ENCODE peak calls at places on chromosomes 5 and 9, in four cellular contexts. One of them, this sample, is unnamed.

GRCh38 chr5:65774346-65774745 is 52.3 kb downstream of the NLN start:
- DNase-seq in HEK293T: no peak
- DNase-seq in K562: no peak
- DNase-seq in WTC11: no peak
- DNase-seq in this sample: no peak

GRCh38 chr5:136518814-136519213 is 153.5 kb upstream of the TRPC7 start:
- DNase-seq in HEK293T: no peak
- DNase-seq in WTC11: no peak
- DNase-seq in K562: no peak
- DNase-seq in this sample: no peak

GRCh38 chr5:172144291-172144815 is 43.7 kb downstream of the STK10 start:
- DNase-seq in K562: peak
- DNase-seq in WTC11: no peak
- DNase-seq in HEK293T: no peak
- DNase-seq in this sample: peak

GRCh38 chr5:149636861-149637246 is 55.6 kb downstream of the ARHGEF37 start:
- DNase-seq in K562: peak
- DNase-seq in HEK293T: peak
- DNase-seq in WTC11: peak
- DNase-seq in this sample: peak

GRCh38 chr5:64759960-64760695 is 8.4 kb downstream of the SREK1IP1 start:
- DNase-seq in HEK293T: no peak
- DNase-seq in K562: no peak
- DNase-seq in WTC11: no peak
- DNase-seq in this sample: no peak

GRCh38 chr5:128224336-128224735 is 140.8 kb downstream of the SLC12A2 start:
- DNase-seq in K562: no peak
- DNase-seq in HEK293T: no peak
- DNase-seq in WTC11: no peak
- DNase-seq in this sample: no peak

GRCh38 chr9:137050570-137050969 is 3.3 kb downstream of the ENTPD2 start:
- DNase-seq in HEK293T: no peak
- DNase-seq in K562: no peak
- DNase-seq in WTC11: no peak
- DNase-seq in this sample: no peak

GRCh38 chr9:137813651-137814415 is 63.7 kb upstream of the CACNA1B start:
- DNase-seq in HEK293T: no peak
- DNase-seq in K562: no peak
- DNase-seq in WTC11: no peak
- DNase-seq in this sample: no peak

GRCh38 chr5:173583384-173583783 is 33.1 kb downstream of the BOD1 start:
- DNase-seq in K562: no peak
- DNase-seq in WTC11: no peak
- DNase-seq in HEK293T: no peak
- DNase-seq in this sample: no peak

GRCh38 chr5:34923694-34924461 is 5.5 kb upstream of the DNAJC21 start:
- DNase-seq in K562: peak
- DNase-seq in WTC11: no peak
- DNase-seq in HEK293T: no peak
- DNase-seq in this sample: no peak

GRCh38 chr9:83355024-83355444 is 183.2 kb downstream of the FRMD3 start:
- DNase-seq in K562: no peak
- DNase-seq in HEK293T: no peak
- DNase-seq in WTC11: no peak
- DNase-seq in this sample: no peak

GRCh38 chr5:114305402-114306207 is 56.3 kb upstream of the KCNN2 start:
- DNase-seq in HEK293T: peak
- DNase-seq in K562: no peak
- DNase-seq in WTC11: no peak
- DNase-seq in this sample: peak

GRCh38 chr9:135081264-135081660 is 6.2 kb upstream of the OLFM1 start:
- DNase-seq in WTC11: no peak
- DNase-seq in K562: no peak
- DNase-seq in HEK293T: no peak
- DNase-seq in this sample: no peak

GRCh38 chr9:77885104-77885672 is 146.4 kb downstream of the GNAQ start:
- DNase-seq in HEK293T: no peak
- DNase-seq in K562: no peak
- DNase-seq in WTC11: no peak
- DNase-seq in this sample: no peak

GRCh38 chr9:33868430-33869000 is 51.6 kb downstream of the UBE2R2 start:
- DNase-seq in K562: no peak
- DNase-seq in WTC11: no peak
- DNase-seq in HEK293T: no peak
- DNase-seq in this sample: no peak

GRCh38 chr9:69649566-69650260 is 22.5 kb downstream of the APBA1 start:
- DNase-seq in K562: no peak
- DNase-seq in HEK293T: no peak
- DNase-seq in WTC11: no peak
- DNase-seq in this sample: no peak

GRCh38 chr9:22098636-22099332 is 89.7 kb upstream of the CDKN2B start:
- DNase-seq in HEK293T: no peak
- DNase-seq in WTC11: no peak
- DNase-seq in K562: no peak
- DNase-seq in this sample: no peak

GRCh38 chr5:167995844-167996400 is 295.5 kb upstream of the WWC1 start:
- DNase-seq in K562: no peak
- DNase-seq in HEK293T: no peak
- DNase-seq in WTC11: no peak
- DNase-seq in this sample: no peak

GRCh38 chr5:57302643-57303042 is 128.8 kb downstream of the GPBP1 start:
- DNase-seq in WTC11: no peak
- DNase-seq in K562: no peak
- DNase-seq in HEK293T: no peak
- DNase-seq in this sample: no peak

GRCh38 chr5:122126177-122126701 is 3.1 kb upstream of the ZNF474 start:
- DNase-seq in K562: peak
- DNase-seq in WTC11: no peak
- DNase-seq in HEK293T: no peak
- DNase-seq in this sample: no peak

GRCh38 chr5:117054141-117054540 is 479.5 kb upstream of the SEMA6A start:
- DNase-seq in K562: no peak
- DNase-seq in HEK293T: no peak
- DNase-seq in WTC11: no peak
- DNase-seq in this sample: no peak

GRCh38 chr9:136910901-136911245 is 24.6 kb downstream of the TRAF2 start:
- DNase-seq in K562: no peak
- DNase-seq in WTC11: no peak
- DNase-seq in HEK293T: no peak
- DNase-seq in this sample: no peak

GRCh38 chr5:161230222-161230621 is 316.3 kb downstream of the GABRB2 start:
- DNase-seq in WTC11: peak
- DNase-seq in K562: no peak
- DNase-seq in HEK293T: no peak
- DNase-seq in this sample: no peak

GRCh38 chr5:156169495-156169894 is 157.5 kb upstream of the SGCD start:
- DNase-seq in WTC11: no peak
- DNase-seq in HEK293T: no peak
- DNase-seq in K562: no peak
- DNase-seq in this sample: no peak

GRCh38 chr9:68678430-68678829 is 26.6 kb upstream of the PIP5K1B start:
- DNase-seq in HEK293T: peak
- DNase-seq in WTC11: peak
- DNase-seq in K562: peak
- DNase-seq in this sample: peak

GRCh38 chr9:87664153-87665060 is 61.5 kb upstream of the CTSL start:
- DNase-seq in WTC11: no peak
- DNase-seq in HEK293T: no peak
- DNase-seq in K562: no peak
- DNase-seq in this sample: no peak

GRCh38 chr9:87667164-87667738 is 58.7 kb upstream of the CTSL start:
- DNase-seq in HEK293T: peak
- DNase-seq in K562: peak
- DNase-seq in WTC11: peak
- DNase-seq in this sample: peak

GRCh38 chr9:87663556-87663955 is 62.4 kb upstream of the CTSL start:
- DNase-seq in WTC11: no peak
- DNase-seq in HEK293T: no peak
- DNase-seq in K562: no peak
- DNase-seq in this sample: no peak

GRCh38 chr9:87662808-87663528 is 63.0 kb upstream of the CTSL start:
- DNase-seq in K562: peak
- DNase-seq in HEK293T: peak
- DNase-seq in WTC11: peak
- DNase-seq in this sample: peak

GRCh38 chr9:87665516-87665915 is 60.4 kb upstream of the CTSL start:
- DNase-seq in WTC11: no peak
- DNase-seq in HEK293T: no peak
- DNase-seq in K562: no peak
- DNase-seq in this sample: no peak
- TF ChIP-seq ELF4 in WTC11: no peak
- TF ChIP-seq ELF4 in HEK293T: no peak
- TF ChIP-seq ELF4 in K562: no peak
- TF ChIP-seq ELF4 in this sample: no peak

DNA sequence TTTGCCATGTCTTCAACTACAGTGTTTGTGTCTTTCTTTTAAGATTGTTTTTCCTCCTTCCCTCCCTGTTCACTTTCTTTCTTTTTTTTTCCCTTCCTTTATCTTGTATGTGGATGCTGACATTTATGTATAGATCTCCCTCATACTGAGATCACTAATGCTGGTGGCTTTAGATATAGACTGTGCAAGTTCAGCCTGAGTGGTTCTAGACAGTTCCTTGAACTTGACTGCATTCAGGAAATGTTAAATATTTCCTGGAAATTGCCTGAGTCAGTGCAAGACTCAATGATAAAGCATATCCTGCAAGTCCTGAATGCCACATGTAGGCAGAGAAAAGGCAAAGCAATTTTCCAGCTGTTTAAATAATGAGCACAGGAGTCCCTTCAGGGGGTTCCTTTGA is 182.5 kb upstream of the NR3C1 start:
- DNase-seq in HEK293T: no peak
- DNase-seq in K562: peak
- DNase-seq in WTC11: no peak
- DNase-seq in this sample: no peak
- TF ChIP-seq ELF4 in HEK293T: no peak
- TF ChIP-seq ELF4 in K562: no peak
- TF ChIP-seq ELF4 in WTC11: no peak
- TF ChIP-seq ELF4 in this sample: no peak

GRCh38 chr5:107466233-107466769 is 204.4 kb downstream of the EFNA5 start:
- DNase-seq in WTC11: peak
- DNase-seq in K562: no peak
- DNase-seq in HEK293T: peak
- DNase-seq in this sample: no peak

GRCh38 chr5:107467137-107467932 is 203.4 kb downstream of the EFNA5 start:
- DNase-seq in HEK293T: no peak
- DNase-seq in WTC11: no peak
- DNase-seq in K562: no peak
- DNase-seq in this sample: no peak

GRCh38 chr5:107464403-107464802 is 206.3 kb downstream of the EFNA5 start:
- DNase-seq in WTC11: no peak
- DNase-seq in HEK293T: no peak
- DNase-seq in K562: no peak
- DNase-seq in this sample: no peak

GRCh38 chr5:107463731-107464130 is 207.0 kb downstream of the EFNA5 start:
- DNase-seq in HEK293T: no peak
- DNase-seq in K562: no peak
- DNase-seq in WTC11: no peak
- DNase-seq in this sample: no peak

GRCh38 chr5:107464876-107465275 is 205.9 kb downstream of the EFNA5 start:
- DNase-seq in HEK293T: no peak
- DNase-seq in WTC11: no peak
- DNase-seq in K562: no peak
- DNase-seq in this sample: no peak
- TF ChIP-seq ELF4 in HEK293T: no peak
- TF ChIP-seq ELF4 in WTC11: no peak
- TF ChIP-seq ELF4 in K562: no peak
- TF ChIP-seq ELF4 in this sample: no peak

GRCh38 chr9:133354766-133355165 is 1.5 kb downstream of the SURF1 start:
- DNase-seq in WTC11: no peak
- DNase-seq in K562: no peak
- DNase-seq in HEK293T: no peak
- DNase-seq in this sample: no peak

GRCh38 chr9:133357656-133358055 is 1.3 kb downstream of the SURF2 start:
- DNase-seq in K562: no peak
- DNase-seq in HEK293T: no peak
- DNase-seq in WTC11: no peak
- DNase-seq in this sample: no peak

GRCh38 chr9:133355881-133356357 is 368 bp downstream of the SURF1 start:
- DNase-seq in WTC11: peak
- DNase-seq in HEK293T: no peak
- DNase-seq in K562: no peak
- DNase-seq in this sample: no peak

GRCh38 chr9:133353548-133353947 is 2.7 kb downstream of the SURF1 start:
- DNase-seq in HEK293T: no peak
- DNase-seq in K562: no peak
- DNase-seq in WTC11: no peak
- DNase-seq in this sample: no peak

GRCh38 chr9:133356391-133357091 is at the start of the genes SURF1 and SURF2:
- DNase-seq in WTC11: peak
- DNase-seq in HEK293T: peak
- DNase-seq in K562: peak
- DNase-seq in this sample: peak
- TF ChIP-seq ELF4 in WTC11: no peak
- TF ChIP-seq ELF4 in HEK293T: no peak
- TF ChIP-seq ELF4 in K562: no peak
- TF ChIP-seq ELF4 in this sample: no peak

DNA sequence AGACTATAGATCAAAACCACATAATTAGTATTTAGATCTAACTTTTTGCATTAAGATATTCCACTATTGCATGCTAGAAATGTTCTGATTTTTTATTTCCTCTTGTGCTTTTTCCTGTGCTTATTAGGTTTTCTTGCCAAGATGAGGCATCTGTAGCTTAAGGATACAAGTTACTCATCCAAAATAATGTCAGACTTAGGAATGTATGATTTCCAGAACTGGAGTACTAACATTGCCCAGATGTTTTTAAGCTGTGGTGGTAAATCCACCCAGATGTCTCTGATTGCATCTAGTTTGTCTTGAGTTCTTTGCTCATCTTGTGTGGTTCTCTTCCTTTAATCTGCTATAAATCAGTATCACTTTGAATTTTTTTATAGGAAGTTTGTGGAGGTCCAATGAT is 337.5 kb upstream of the ZNF608 start:
- DNase-seq in K562: no peak
- DNase-seq in HEK293T: no peak
- DNase-seq in WTC11: no peak
- DNase-seq in this sample: no peak
- TF ChIP-seq ELF4 in K562: no peak
- TF ChIP-seq ELF4 in HEK293T: no peak
- TF ChIP-seq ELF4 in WTC11: no peak
- TF ChIP-seq ELF4 in this sample: no peak

DNA sequence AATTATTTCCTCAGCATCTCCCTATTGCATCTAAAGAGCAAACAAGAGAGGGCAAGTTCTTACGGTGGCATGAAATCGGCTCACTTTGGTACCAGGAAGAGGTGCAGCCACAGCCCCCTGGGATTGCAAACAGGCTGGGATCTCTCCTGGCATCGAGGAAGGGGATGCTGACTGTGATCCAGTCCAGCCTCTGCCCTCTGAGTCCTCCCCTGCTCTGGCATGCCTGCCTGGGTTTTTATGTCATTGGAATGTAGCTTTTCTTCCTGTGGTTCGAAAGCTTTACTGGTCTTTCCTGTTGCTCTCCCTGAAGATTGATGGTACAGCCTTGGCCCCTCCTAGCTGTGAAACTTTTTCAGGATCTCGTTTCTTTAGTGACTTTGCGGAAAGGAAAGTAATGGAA is 6.6 kb downstream of the SLC46A2 start:
- DNase-seq in K562: no peak
- DNase-seq in WTC11: no peak
- DNase-seq in HEK293T: no peak
- DNase-seq in this sample: no peak
- TF ChIP-seq ELF4 in K562: no peak
- TF ChIP-seq ELF4 in WTC11: no peak
- TF ChIP-seq ELF4 in HEK293T: no peak
- TF ChIP-seq ELF4 in this sample: no peak